ENCODE peak calls at places on chromosomes 16 and 17, in six cellular contexts. One of them, this sample, is unnamed.

GRCh38 chr16:1772362-1772907 is at the start of gene EME2:
- DNase-seq in OCI-LY7: no peak
- DNase-seq in prostate gland: no peak
- DNase-seq in GM23248: peak
- DNase-seq in AG04450: no peak
- DNase-seq in tibial nerve: no peak
- DNase-seq in this sample: no peak

GRCh38 chr17:40614431-40615294 is 33.0 kb downstream of the SMARCE1 start:
- DNase-seq in OCI-LY7: peak
- DNase-seq in prostate gland: no peak
- DNase-seq in GM23248: no peak
- DNase-seq in AG04450: no peak
- DNase-seq in tibial nerve: no peak
- DNase-seq in this sample: no peak

GRCh38 chr16:30666681-30667080 is 8.4 kb downstream of the FBRS start:
- DNase-seq in OCI-LY7: no peak
- DNase-seq in prostate gland: no peak
- DNase-seq in GM23248: peak
- DNase-seq in AG04450: no peak
- DNase-seq in tibial nerve: no peak
- DNase-seq in this sample: no peak

GRCh38 chr17:79042421-79043190 is 18.6 kb downstream of the C1QTNF1 start:
- DNase-seq in OCI-LY7: peak
- DNase-seq in prostate gland: peak
- DNase-seq in GM23248: peak
- DNase-seq in AG04450: no peak
- DNase-seq in tibial nerve: peak
- DNase-seq in this sample: peak

GRCh38 chr16:75805946-75806345 is 79.7 kb upstream of the CPHXL start:
- DNase-seq in OCI-LY7: no peak
- DNase-seq in prostate gland: no peak
- DNase-seq in GM23248: no peak
- DNase-seq in AG04450: no peak
- DNase-seq in tibial nerve: no peak
- DNase-seq in this sample: no peak

GRCh38 chr16:1850981-1851380 is 21.0 kb downstream of the MEIOB start:
- DNase-seq in OCI-LY7: no peak
- DNase-seq in prostate gland: no peak
- DNase-seq in GM23248: no peak
- DNase-seq in AG04450: no peak
- DNase-seq in tibial nerve: no peak
- DNase-seq in this sample: no peak

GRCh38 chr16:24996301-24996700 is 18.9 kb downstream of the ARHGAP17 start:
- DNase-seq in OCI-LY7: no peak
- DNase-seq in prostate gland: no peak
- DNase-seq in GM23248: no peak
- DNase-seq in AG04450: no peak
- DNase-seq in tibial nerve: no peak
- DNase-seq in this sample: no peak

GRCh38 chr16:69848635-69849545 is 86.8 kb downstream of the WWP2 start:
- DNase-seq in OCI-LY7: no peak
- DNase-seq in prostate gland: peak
- DNase-seq in GM23248: peak
- DNase-seq in AG04450: peak
- DNase-seq in tibial nerve: peak
- DNase-seq in this sample: peak

GRCh38 chr17:62675260-62675659 is 47.8 kb downstream of the MRC2 start:
- DNase-seq in OCI-LY7: no peak
- DNase-seq in prostate gland: no peak
- DNase-seq in GM23248: no peak
- DNase-seq in AG04450: no peak
- DNase-seq in tibial nerve: no peak
- DNase-seq in this sample: no peak

GRCh38 chr17:9291912-9292562 is 270.7 kb downstream of the NTN1 start:
- DNase-seq in OCI-LY7: peak
- DNase-seq in prostate gland: peak
- DNase-seq in GM23248: peak
- DNase-seq in AG04450: peak
- DNase-seq in tibial nerve: peak
- DNase-seq in this sample: peak

GRCh38 chr17:16046966-16047365 is 47.3 kb downstream of the TTC19 start:
- DNase-seq in OCI-LY7: no peak
- DNase-seq in prostate gland: no peak
- DNase-seq in GM23248: no peak
- DNase-seq in AG04450: no peak
- DNase-seq in tibial nerve: no peak
- DNase-seq in this sample: no peak

GRCh38 chr17:68853439-68853838 is 101.8 kb downstream of the ABCA8 start:
- DNase-seq in OCI-LY7: no peak
- DNase-seq in prostate gland: no peak
- DNase-seq in GM23248: no peak
- DNase-seq in AG04450: no peak
- DNase-seq in tibial nerve: no peak
- DNase-seq in this sample: no peak

GRCh38 chr17:77451271-77451893 is 310.6 kb downstream of the SEC14L1 start:
- DNase-seq in OCI-LY7: peak
- DNase-seq in prostate gland: peak
- DNase-seq in GM23248: peak
- DNase-seq in AG04450: no peak
- DNase-seq in tibial nerve: peak
- DNase-seq in this sample: peak

GRCh38 chr16:15790458-15790857 is 66.4 kb downstream of the MYH11 start:
- DNase-seq in OCI-LY7: no peak
- DNase-seq in prostate gland: no peak
- DNase-seq in GM23248: no peak
- DNase-seq in AG04450: no peak
- DNase-seq in tibial nerve: no peak
- DNase-seq in this sample: no peak

GRCh38 chr16:69706256-69706974 is 19.9 kb downstream of the NQO1 start:
- DNase-seq in OCI-LY7: no peak
- DNase-seq in prostate gland: peak
- DNase-seq in GM23248: peak
- DNase-seq in AG04450: no peak
- DNase-seq in tibial nerve: no peak
- DNase-seq in this sample: no peak

GRCh38 chr17:6969323-6969726 is 26.5 kb upstream of the ALOX12 start:
- DNase-seq in OCI-LY7: no peak
- DNase-seq in prostate gland: no peak
- DNase-seq in GM23248: peak
- DNase-seq in AG04450: no peak
- DNase-seq in tibial nerve: no peak
- DNase-seq in this sample: no peak

GRCh38 chr16:86462334-86463084 is 47.8 kb upstream of the FOXF1 start:
- DNase-seq in OCI-LY7: no peak
- DNase-seq in prostate gland: no peak
- DNase-seq in GM23248: no peak
- DNase-seq in AG04450: peak
- DNase-seq in tibial nerve: no peak
- DNase-seq in this sample: no peak

GRCh38 chr16:29029168-29029994 is 44.5 kb downstream of the LAT start:
- DNase-seq in OCI-LY7: no peak
- DNase-seq in prostate gland: no peak
- DNase-seq in GM23248: peak
- DNase-seq in AG04450: peak
- DNase-seq in tibial nerve: no peak
- DNase-seq in this sample: no peak

GRCh38 chr17:75231071-75231470 is 25.6 kb downstream of the NUP85 start:
- DNase-seq in OCI-LY7: no peak
- DNase-seq in prostate gland: no peak
- DNase-seq in GM23248: no peak
- DNase-seq in AG04450: no peak
- DNase-seq in tibial nerve: no peak
- DNase-seq in this sample: no peak

GRCh38 chr16:54430491-54431030 is 144.0 kb upstream of the IRX3 start:
- DNase-seq in OCI-LY7: no peak
- DNase-seq in prostate gland: no peak
- DNase-seq in GM23248: peak
- DNase-seq in AG04450: no peak
- DNase-seq in tibial nerve: no peak
- DNase-seq in this sample: no peak

GRCh38 chr17:73419051-73419450 is 107.2 kb upstream of the CDC42EP4 start:
- DNase-seq in OCI-LY7: no peak
- DNase-seq in prostate gland: no peak
- DNase-seq in GM23248: no peak
- DNase-seq in AG04450: no peak
- DNase-seq in tibial nerve: no peak
- DNase-seq in this sample: no peak

GRCh38 chr17:77391668-77392375 is 251.1 kb downstream of the SEC14L1 start:
- DNase-seq in OCI-LY7: no peak
- DNase-seq in prostate gland: no peak
- DNase-seq in GM23248: peak
- DNase-seq in AG04450: peak
- DNase-seq in tibial nerve: peak
- DNase-seq in this sample: peak

GRCh38 chr17:14755002-14755401 is 454.1 kb downstream of the HS3ST3B1 start:
- DNase-seq in OCI-LY7: no peak
- DNase-seq in prostate gland: no peak
- DNase-seq in GM23248: no peak
- DNase-seq in AG04450: no peak
- DNase-seq in tibial nerve: no peak
- DNase-seq in this sample: no peak

GRCh38 chr16:9225527-9226316 is 134.3 kb downstream of the HAPSTR1 start:
- DNase-seq in OCI-LY7: peak
- DNase-seq in prostate gland: no peak
- DNase-seq in GM23248: peak
- DNase-seq in AG04450: no peak
- DNase-seq in tibial nerve: no peak
- DNase-seq in this sample: no peak

GRCh38 chr16:56985288-56985961 is 3.9 kb upstream of the NLRC5 start:
- DNase-seq in OCI-LY7: no peak
- DNase-seq in prostate gland: no peak
- DNase-seq in GM23248: peak
- DNase-seq in AG04450: peak
- DNase-seq in tibial nerve: peak
- DNase-seq in this sample: peak

GRCh38 chr17:39306028-39306427 is 80.3 kb upstream of the STAC2 start:
- DNase-seq in OCI-LY7: peak
- DNase-seq in prostate gland: no peak
- DNase-seq in GM23248: no peak
- DNase-seq in AG04450: no peak
- DNase-seq in tibial nerve: no peak
- DNase-seq in this sample: no peak

GRCh38 chr17:39304188-39304587 is 78.4 kb upstream of the STAC2 start:
- DNase-seq in OCI-LY7: no peak
- DNase-seq in prostate gland: no peak
- DNase-seq in GM23248: no peak
- DNase-seq in AG04450: no peak
- DNase-seq in tibial nerve: no peak
- DNase-seq in this sample: no peak

DNA sequence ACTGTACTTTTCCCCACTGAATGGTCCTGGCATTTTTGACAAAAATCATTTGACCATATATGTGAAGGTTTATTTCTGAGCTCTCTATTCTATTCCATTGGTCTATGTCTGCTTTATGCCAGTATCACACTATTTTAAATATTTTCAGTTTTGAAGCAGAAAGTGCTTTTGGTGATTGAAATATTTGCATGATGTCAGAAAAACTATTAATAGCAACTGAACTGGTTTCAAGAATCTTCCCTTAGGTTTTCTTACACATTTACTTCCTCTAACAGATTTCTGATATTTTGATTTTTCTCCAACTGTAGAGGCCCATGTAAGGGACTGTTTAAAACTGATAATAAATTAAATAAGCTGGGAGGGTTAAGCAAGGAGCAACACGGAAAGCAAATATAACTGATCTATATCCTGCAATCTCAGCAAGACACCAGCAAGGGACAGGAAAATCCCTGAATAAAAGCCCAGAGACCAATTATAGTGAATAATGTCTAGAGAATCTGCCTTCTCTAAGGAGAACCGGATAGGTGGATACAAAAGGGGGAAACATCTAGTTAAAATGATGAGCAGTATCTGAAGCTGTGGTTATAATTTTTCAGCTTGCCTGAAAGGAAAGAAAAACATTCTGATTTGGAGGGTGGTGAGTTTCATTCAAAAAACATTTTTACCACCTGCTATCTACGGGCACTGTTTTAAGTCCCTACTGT is 80.9 kb upstream of the STAC2 start:
- DNase-seq in OCI-LY7: peak
- DNase-seq in prostate gland: no peak
- DNase-seq in GM23248: peak
- DNase-seq in AG04450: no peak
- DNase-seq in tibial nerve: no peak
- DNase-seq in this sample: no peak
- H3K4me3 ChIP-seq in OCI-LY7: peak
- H3K4me3 ChIP-seq in prostate gland: no peak
- H3K4me3 ChIP-seq in GM23248: peak
- H3K4me3 ChIP-seq in AG04450: no peak
- H3K4me3 ChIP-seq in tibial nerve: no peak
- H3K4me3 ChIP-seq in this sample: no peak

DNA sequence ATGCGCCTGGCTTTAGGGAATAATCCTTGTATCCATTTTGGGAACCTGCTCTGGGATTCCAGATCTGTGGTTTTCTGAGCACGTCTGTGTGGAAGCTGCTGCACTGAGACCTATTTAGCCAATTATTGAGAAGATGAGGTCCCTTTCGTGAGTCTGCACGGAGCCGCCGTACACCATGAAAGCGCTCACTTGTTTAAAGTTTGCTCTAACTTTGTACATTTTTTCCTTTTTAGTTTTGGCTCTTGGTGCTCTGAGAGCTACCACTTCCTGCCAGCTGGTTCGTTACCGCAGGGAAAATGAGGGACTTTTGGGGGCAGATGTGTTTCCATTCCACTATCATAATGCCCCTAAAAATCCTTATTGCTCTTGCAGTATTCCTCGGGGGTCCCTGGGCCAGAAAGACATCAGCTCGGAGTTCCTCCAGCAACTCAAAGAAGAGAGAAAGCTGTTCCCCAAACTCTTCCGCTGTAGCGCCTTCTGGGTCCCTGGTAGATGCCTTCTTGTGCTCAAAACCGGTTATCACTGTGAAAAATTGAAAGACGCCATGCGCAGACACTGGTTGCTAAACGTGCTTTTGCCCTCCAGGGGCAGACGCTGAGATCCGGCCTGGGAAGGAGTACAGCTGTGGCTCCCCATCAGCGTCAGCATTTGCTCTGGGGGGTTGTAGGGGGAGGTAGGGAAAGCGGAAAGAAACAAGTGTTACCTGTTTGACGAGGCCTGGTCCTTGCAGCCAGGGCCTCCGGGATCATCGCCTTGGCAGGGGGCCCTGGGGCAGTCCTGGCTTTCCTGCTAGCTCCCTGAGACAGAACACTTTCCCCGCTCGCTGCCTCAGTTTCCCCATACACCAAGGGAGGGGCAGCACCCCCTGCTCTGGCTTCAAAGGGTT is 238.1 kb downstream of the MRTFB start:
- DNase-seq in OCI-LY7: peak
- DNase-seq in prostate gland: peak
- DNase-seq in GM23248: peak
- DNase-seq in AG04450: no peak
- DNase-seq in tibial nerve: no peak
- DNase-seq in this sample: no peak
- H3K4me3 ChIP-seq in OCI-LY7: peak
- H3K4me3 ChIP-seq in prostate gland: no peak
- H3K4me3 ChIP-seq in GM23248: no peak
- H3K4me3 ChIP-seq in AG04450: no peak
- H3K4me3 ChIP-seq in tibial nerve: no peak
- H3K4me3 ChIP-seq in this sample: peak

GRCh38 chr17:50903604-50904521 is 37.7 kb upstream of the TOB1 start:
- DNase-seq in OCI-LY7: peak
- DNase-seq in prostate gland: no peak
- DNase-seq in GM23248: peak
- DNase-seq in AG04450: peak
- DNase-seq in tibial nerve: no peak
- DNase-seq in this sample: no peak
- H3K4me3 ChIP-seq in OCI-LY7: peak
- H3K4me3 ChIP-seq in prostate gland: no peak
- H3K4me3 ChIP-seq in GM23248: no peak
- H3K4me3 ChIP-seq in AG04450: peak
- H3K4me3 ChIP-seq in tibial nerve: no peak
- H3K4me3 ChIP-seq in this sample: no peak

GRCh38 chr17:1022278-1023024 is 25.5 kb downstream of the TIMM22 start:
- DNase-seq in OCI-LY7: no peak
- DNase-seq in prostate gland: no peak
- DNase-seq in GM23248: no peak
- DNase-seq in AG04450: no peak
- DNase-seq in tibial nerve: no peak
- DNase-seq in this sample: peak
- H3K4me3 ChIP-seq in OCI-LY7: no peak
- H3K4me3 ChIP-seq in prostate gland: no peak
- H3K4me3 ChIP-seq in GM23248: no peak
- H3K4me3 ChIP-seq in AG04450: no peak
- H3K4me3 ChIP-seq in tibial nerve: no peak
- H3K4me3 ChIP-seq in this sample: peak

This sample was measured in tibial artery.